ENCODE peak calls at places on chromosomes 12 and 14, in eight cellular contexts. E is stimulated activated CD4-positive, alpha-beta T cell treated with anti-CD3 and anti-CD28 coated beads, Interleukin-2, amount 100 ng/mL, for 24 hours; Z is transverse colon; F is AG10803; V is natural killer cell treated with Interleukin-12 subunit alpha and Interleukin-12 subunit beta and Interleukin-15 and Interleukin-18, amount 100 ng/mL, for 72 hours; W is choroid plexus epithelial cell; J is H9; K is activated CD8-positive, alpha-beta memory T cell treated with anti-CD3 and anti-CD28 coated beads, Interleukin-2, amount 50 U/mL, for 4 hours. O is an unnamed sample.

GRCh38 chr14:66046035-66046434 is 440.1 kb upstream of the CCDC196 start:
- DNase-seq in E (no peak), Z (no peak), F (no peak), V (no peak), W (no peak), J (no peak), K (no peak), O (no peak)

GRCh38 chr12:1474567-1475153 is 119.7 kb downstream of the FBXL14 start:
- DNase-seq in E (no peak), Z (no peak), F (peak), V (no peak), W (peak), J (no peak), K (no peak), O (peak)

GRCh38 chr12:12645485-12645884 is 33.8 kb downstream of the CREBL2 start:
- DNase-seq in E (peak), Z (peak), F (peak), V (no peak), W (peak), J (peak), K (peak), O (peak)

GRCh38 chr12:10184261-10184843 is 5.5 kb downstream of the TMEM52B start:
- DNase-seq in E (no peak), Z (no peak), F (peak), V (no peak), W (peak), J (no peak), K (no peak), O (peak)

GRCh38 chr14:60637490-60638452 is 11.5 kb downstream of the SIX1 start:
- DNase-seq in E (no peak), Z (no peak), F (peak), V (no peak), W (peak), J (peak), K (no peak), O (no peak)

GRCh38 chr12:65606008-65606766 is 218.1 kb upstream of the HMGA2 start:
- DNase-seq in E (no peak), Z (no peak), F (no peak), V (no peak), W (no peak), J (no peak), K (no peak), O (no peak)

GRCh38 chr12:103880299-103881142 is 39.5 kb upstream of the NT5DC3 start:
- DNase-seq in E (no peak), Z (no peak), F (no peak), V (no peak), W (peak), J (no peak), K (no peak), O (no peak)

GRCh38 chr14:35849122-35849521 is 23.0 kb downstream of the BRMS1L start:
- DNase-seq in E (no peak), Z (no peak), F (no peak), V (no peak), W (no peak), J (no peak), K (no peak), O (no peak)

GRCh38 chr12:5073838-5074237 is 30.2 kb downstream of the KCNA5 start:
- DNase-seq in E (no peak), Z (no peak), F (peak), V (no peak), W (peak), J (peak), K (no peak), O (peak)

GRCh38 chr14:22781606-22782000 is 15.1 kb downstream of the OXA1L start:
- DNase-seq in E (no peak), Z (no peak), F (peak), V (no peak), W (peak), J (no peak), K (no peak), O (peak)

GRCh38 chr14:34075826-34076225 is 125.0 kb upstream of the EGLN3 start:
- DNase-seq in E (no peak), Z (no peak), F (no peak), V (no peak), W (no peak), J (no peak), K (no peak), O (no peak)

GRCh38 chr14:25050494-25051170 is 685 bp upstream of the STXBP6 start:
- DNase-seq in E (no peak), Z (no peak), F (peak), V (no peak), W (peak), J (no peak), K (no peak), O (peak)

GRCh38 chr14:93033983-93034670 is 81.6 kb downstream of the ITPK1 start:
- DNase-seq in E (peak), Z (no peak), F (no peak), V (no peak), W (no peak), J (peak), K (peak), O (no peak)

GRCh38 chr14:66601932-66602578 is 94.1 kb downstream of the GPHN start:
- DNase-seq in E (no peak), Z (no peak), F (no peak), V (no peak), W (no peak), J (no peak), K (no peak), O (no peak)

GRCh38 chr12:71548906-71549305 is 109.3 kb downstream of the LGR5 start:
- DNase-seq in E (no peak), Z (no peak), F (no peak), V (no peak), W (peak), J (no peak), K (no peak), O (no peak)

GRCh38 chr14:51507556-51508511 is 143.9 kb upstream of the FRMD6 start:
- DNase-seq in E (no peak), Z (peak), F (peak), V (no peak), W (peak), J (no peak), K (no peak), O (peak)

GRCh38 chr14:36517242-36518030 is 2.6 kb downstream of the NKX2-1 start:
- DNase-seq in E (no peak), Z (no peak), F (no peak), V (no peak), W (no peak), J (peak), K (no peak), O (no peak)

GRCh38 chr12:131095826-131096680 is 142.3 kb downstream of the ADGRD1 start:
- DNase-seq in E (no peak), Z (no peak), F (no peak), V (no peak), W (no peak), J (peak), K (peak), O (no peak)

GRCh38 chr12:130482448-130482847 is 144.8 kb downstream of the PIWIL1 start:
- DNase-seq in E (no peak), Z (no peak), F (no peak), V (no peak), W (no peak), J (peak), K (no peak), O (no peak)

GRCh38 chr12:132723764-132724140 is 13.1 kb downstream of the PGAM5 start:
- DNase-seq in E (no peak), Z (no peak), F (peak), V (no peak), W (peak), J (no peak), K (no peak), O (peak)

GRCh38 chr14:103016071-103016470 is 41.3 kb downstream of the CDC42BPB start:
- DNase-seq in E (no peak), Z (no peak), F (no peak), V (no peak), W (no peak), J (peak), K (no peak), O (no peak)

GRCh38 chr14:51547260-51547659 is 104.5 kb upstream of the FRMD6 start:
- DNase-seq in E (no peak), Z (peak), F (peak), V (no peak), W (peak), J (no peak), K (no peak), O (peak)

GRCh38 chr14:77105118-77105517 is 7.1 kb downstream of the CIPC start:
- DNase-seq in E (no peak), Z (no peak), F (no peak), V (no peak), W (no peak), J (no peak), K (no peak), O (no peak)

GRCh38 chr14:75224561-75224960 is 48.1 kb upstream of the TMED10 start:
- DNase-seq in E (no peak), Z (no peak), F (no peak), V (no peak), W (peak), J (no peak), K (no peak), O (peak)

GRCh38 chr14:56199095-56199975 is 81.1 kb downstream of the PELI2 start:
- DNase-seq in E (no peak), Z (no peak), F (peak), V (no peak), W (peak), J (no peak), K (no peak), O (peak)

GRCh38 chr12:131828671-131829350 is 618 bp downstream of the MMP17 start:
- DNase-seq in E (peak), Z (no peak), F (no peak), V (no peak), W (no peak), J (peak), K (no peak), O (peak)